ENCODE peak calls at places on chromosomes 7 and 10, in five cellular contexts. Z is tibial artery, P is right atrium auricular region, J is aorta, V is heart left ventricle. T is an unnamed sample.
A peak's percentile ranks its signal among the peaks of the same experiment; 100 is the strongest.

GRCh38 chr7:36155811-36156361 is 2.8 kb downstream of the EEPD1 start:
- DNase-seq in Z (peak; percentile 53), P (no peak), J (peak; percentile 67), V (peak; percentile 85), T (no peak)

GRCh38 chr7:45881759-45882464 is 6.4 kb upstream of the IGFBP1 start:
- DNase-seq in Z (no peak), P (no peak), J (no peak), V (no peak), T (peak; percentile 26)

GRCh38 chr7:78020131-78020873 is 221.7 kb downstream of the PHTF2 start:
- DNase-seq in Z (peak; percentile 66), P (peak; percentile 75), J (peak; percentile 59), V (peak; percentile 49), T (peak; percentile 20)

GRCh38 chr7:137590686-137591255 is 247.2 kb upstream of the PTN start:
- DNase-seq in Z (no peak), P (no peak), J (no peak), V (no peak), T (no peak)

GRCh38 chr7:99404977-99405320 is 3.4 kb downstream of the PDAP1 start:
- DNase-seq in Z (no peak), P (no peak), J (no peak), V (no peak), T (no peak)

GRCh38 chr7:19224951-19225350 is 79.7 kb upstream of the FERD3L start:
- DNase-seq in Z (no peak), P (no peak), J (no peak), V (no peak), T (no peak)

GRCh38 chr7:148983220-148984146 is 44.8 kb downstream of the PDIA4 start:
- DNase-seq in Z (no peak), P (no peak), J (peak; percentile 67), V (peak; percentile 71), T (no peak)

GRCh38 chr7:55509322-55509721 is 63.0 kb downstream of the VOPP1 start:
- DNase-seq in Z (peak; percentile 55), P (no peak), J (no peak), V (no peak), T (no peak)

GRCh38 chr7:100607111-100607510 is 4.9 kb downstream of the PCOLCE start:
- DNase-seq in Z (no peak), P (no peak), J (no peak), V (no peak), T (no peak)

GRCh38 chr10:98405422-98405821 is 9.6 kb downstream of the PYROXD2 start:
- DNase-seq in Z (no peak), P (no peak), J (peak; percentile 25), V (no peak), T (no peak)

GRCh38 chr10:101262147-101262546 is 32.9 kb upstream of the LBX1 start:
- DNase-seq in Z (no peak), P (no peak), J (no peak), V (no peak), T (no peak)

GRCh38 chr10:13915710-13916109 is 328.9 kb downstream of the PRPF18 start:
- DNase-seq in Z (no peak), P (no peak), J (no peak), V (no peak), T (no peak)

GRCh38 chr7:38731195-38731594 is 100.0 kb upstream of the AMPH start:
- DNase-seq in Z (no peak), P (no peak), J (no peak), V (no peak), T (peak; percentile 9)

GRCh38 chr7:135475521-135475920 is 34.4 kb downstream of the CNOT4 start:
- DNase-seq in Z (no peak), P (no peak), J (no peak), V (no peak), T (no peak)

GRCh38 chr7:71385362-71385761 is 253.4 kb downstream of the GALNT17 start:
- DNase-seq in Z (no peak), P (no peak), J (no peak), V (no peak), T (no peak)

GRCh38 chr7:141663081-141663510 is 38.9 kb downstream of the DENND11 start:
- DNase-seq in Z (no peak), P (no peak), J (no peak), V (no peak), T (no peak)

GRCh38 chr10:110479710-110480109 is 18.0 kb upstream of the DUSP5 start:
- DNase-seq in Z (no peak), P (no peak), J (no peak), V (no peak), T (no peak)

GRCh38 chr10:126969310-126969709 is 64.1 kb downstream of the DOCK1 start:
- DNase-seq in Z (no peak), P (peak; percentile 55), J (no peak), V (no peak), T (peak; percentile 20)

GRCh38 chr7:21939858-21940322 is 5.8 kb downstream of the CDCA7L start:
- DNase-seq in Z (no peak), P (no peak), J (no peak), V (no peak), T (no peak)

GRCh38 chr7:21939136-21939857 is 6.4 kb downstream of the CDCA7L start:
- DNase-seq in Z (no peak), P (no peak), J (no peak), V (no peak), T (no peak)

GRCh38 chr7:21938463-21938862 is 7.2 kb downstream of the CDCA7L start:
- DNase-seq in Z (no peak), P (no peak), J (no peak), V (no peak), T (no peak)

GRCh38 chr7:21934824-21935223 is 10.9 kb downstream of the CDCA7L start:
- DNase-seq in Z (no peak), P (no peak), J (no peak), V (no peak), T (no peak)
- H3K27me3 ChIP-seq in Z (no peaks in the 10 kb centered on the region), P (no peaks in the 10 kb centered on the region), J (no peaks in the 10 kb centered on the region), V (no peaks in the 10 kb centered on the region), T (no peaks in the 10 kb centered on the region)

DNA sequence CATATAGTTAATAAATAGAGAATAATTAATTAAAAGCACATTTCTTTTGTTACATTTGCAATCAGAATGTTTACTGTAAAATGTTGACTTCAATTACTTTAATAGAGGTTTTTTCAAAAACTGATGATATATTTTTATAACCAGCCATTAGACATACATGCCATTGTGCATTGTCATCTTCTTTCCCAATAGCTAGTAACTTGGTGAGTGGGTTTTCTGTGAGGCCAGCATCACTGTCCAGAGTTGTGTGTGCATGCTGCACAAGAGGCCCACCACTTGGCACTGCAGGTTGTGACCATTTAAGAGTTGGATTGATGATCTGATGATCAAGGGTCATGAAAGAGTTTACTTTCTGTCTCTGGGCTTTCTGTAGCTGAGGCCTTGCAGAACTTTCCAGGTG is 46.5 kb downstream of the TFEC start:
- DNase-seq in Z (no peak), P (no peak), J (no peak), V (no peak), T (no peak)
- H3K4me1 ChIP-seq in Z (no peaks in the 10 kb centered on the region), P (no peaks in the 10 kb centered on the region), J (no peaks in the 10 kb centered on the region), V (no peaks in the 10 kb centered on the region), T (no peaks in the 10 kb centered on the region)

GRCh38 chr7:41994746-41995110 is 242.3 kb downstream of the GLI3 start:
- DNase-seq in Z (no peak), P (no peak), J (no peak), V (no peak), T (no peak)

GRCh38 chr7:41995632-41996271 is 241.3 kb downstream of the GLI3 start:
- DNase-seq in Z (no peak), P (no peak), J (no peak), V (no peak), T (no peak)

GRCh38 chr7:41993173-41993867 is 243.7 kb downstream of the GLI3 start:
- DNase-seq in Z (no peak), P (no peak), J (no peak), V (no peak), T (no peak)

GRCh38 chr7:41996381-41997035 is 240.5 kb downstream of the GLI3 start:
- DNase-seq in Z (no peak), P (no peak), J (no peak), V (no peak), T (peak; percentile 92)

GRCh38 chr7:41994046-41994745 is 242.8 kb downstream of the GLI3 start:
- DNase-seq in Z (no peak), P (no peak), J (no peak), V (no peak), T (no peak)
- H3K27ac ChIP-seq in Z (no peak overlapping the region), P (no peak overlapping the region), J (no peak overlapping the region), V (no peak overlapping the region), T (no peak overlapping the region)

DNA sequence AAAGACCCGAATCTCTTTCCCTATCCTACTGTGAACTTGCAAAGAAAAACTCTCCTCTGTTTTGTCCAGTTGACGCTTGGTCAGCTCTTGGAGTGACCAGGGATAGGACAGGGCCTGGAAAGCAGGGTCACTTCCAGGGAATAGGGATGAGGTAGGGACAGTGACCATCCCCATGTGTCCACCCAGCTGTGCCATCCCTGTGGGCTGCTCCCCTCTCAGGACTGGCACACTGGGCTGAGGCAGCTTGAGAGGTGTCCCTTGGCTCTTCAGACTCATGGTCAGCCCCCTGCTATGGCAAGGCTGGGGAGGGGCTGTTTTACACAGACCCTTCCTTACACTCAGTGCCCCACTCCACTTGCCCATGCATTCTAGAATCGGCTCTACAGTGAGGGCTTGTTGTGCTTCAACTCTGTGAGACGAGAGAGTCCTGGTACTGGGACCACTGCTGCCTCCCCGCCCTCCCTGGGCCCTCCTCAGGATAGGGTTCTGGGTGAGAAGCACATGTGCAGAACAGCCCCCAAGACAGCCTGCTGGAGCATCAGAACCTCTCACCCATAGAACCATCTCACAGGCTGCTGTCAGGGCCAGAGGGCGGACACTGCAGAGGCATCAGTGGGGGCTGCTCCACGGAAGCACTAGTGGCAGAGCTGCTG is 202.7 kb upstream of the CXCL12 start:
- DNase-seq in Z (no peak), P (no peak), J (no peak), V (no peak), T (no peak)
- H3K27me3 ChIP-seq in Z (no peaks in the 10 kb centered on the region), P (no peaks in the 10 kb centered on the region), J (no peaks in the 10 kb centered on the region), V (no peaks in the 10 kb centered on the region), T (no peaks in the 10 kb centered on the region)

DNA sequence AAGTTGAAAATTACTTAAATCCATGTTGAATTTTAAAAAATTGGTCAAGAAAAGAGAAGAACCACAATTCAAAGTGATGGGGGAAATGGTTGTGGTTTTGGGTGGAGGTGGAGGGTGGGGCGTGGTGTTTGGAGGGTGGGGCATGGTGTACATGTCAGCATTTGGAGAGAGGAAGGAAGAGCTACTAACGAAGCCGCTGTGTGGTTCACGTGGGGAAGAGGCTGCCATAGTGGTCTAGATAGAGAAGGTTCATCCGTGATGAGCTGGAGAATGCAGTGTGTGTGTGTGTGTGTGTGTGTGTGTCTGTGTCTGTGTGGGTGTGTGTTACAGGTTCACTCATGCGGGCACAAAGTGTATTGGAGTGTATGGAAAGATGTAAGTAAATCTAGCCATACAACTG is 6.1 kb upstream of the VCL start:
- DNase-seq in Z (peak; percentile 35), P (no peak), J (peak; percentile 68), V (no peak), T (no peak)
- H3K4me1 ChIP-seq in Z (no peaks in the 10 kb centered on the region), P (no peaks in the 10 kb centered on the region), J (no peaks in the 10 kb centered on the region), V (no peaks in the 10 kb centered on the region), T (no peaks in the 10 kb centered on the region)

T was measured in foreskin keratinocyte.